ENCODE peak calls at places on chromosomes 12 and 14, in seven cellular contexts. C is WTC11; Z is GM06990; R is H4; V is GM13976; O is activated T-cell treated with anti-CD3 and anti-CD28 coated beads, Interleukin-2, amount 50 U/mL, for 4 hours; F is astrocyte of the spinal cord. B is an unnamed sample.

GRCh38 chr12:52145941-52146821 is 45.6 kb downstream of the KRT80 start:
- DNase-seq in C (no peak), O (no peak), F (no peak), V (no peak), R (no peak), Z (no peak), B (no peak)

GRCh38 chr12:69570545-69571399 is 14.5 kb upstream of the CCT2 start:
- DNase-seq in C (peak), V (peak), R (peak), O (peak), Z (no peak), F (peak), B (no peak)

GRCh38 chr14:105067140-105067968 is 2.1 kb upstream of the GPR132 start:
- DNase-seq in Z (peak), R (no peak), V (no peak), F (no peak), O (peak), C (no peak), B (no peak)

GRCh38 chr14:47278233-47278842 is 397.1 kb downstream of the MDGA2 start:
- DNase-seq in C (peak), R (peak), V (peak), O (no peak), Z (no peak), F (peak), B (no peak)

GRCh38 chr12:14048949-14049545 is 67.6 kb upstream of the GRIN2B start:
- DNase-seq in V (no peak), Z (no peak), R (no peak), O (no peak), F (no peak), C (no peak), B (no peak)

GRCh38 chr12:58425481-58426392 is 484.4 kb downstream of the ATP23 start:
- DNase-seq in V (peak), O (no peak), C (peak), F (peak), Z (peak), R (peak), B (no peak)

GRCh38 chr12:4591180-4591687 is 29.2 kb downstream of the DYRK4 start:
- DNase-seq in V (no peak), Z (no peak), F (no peak), C (no peak), R (no peak), O (no peak), B (no peak)

GRCh38 chr14:104883681-104884361 is 18.8 kb downstream of the CEP170B start:
- DNase-seq in R (no peak), Z (peak), C (no peak), V (no peak), F (no peak), O (no peak), B (no peak)

GRCh38 chr12:59230334-59230733 is 310.0 kb upstream of the LRIG3 start:
- DNase-seq in F (no peak), R (no peak), Z (no peak), C (no peak), V (no peak), O (no peak), B (no peak)

GRCh38 chr14:46048127-46048526 is 603.5 kb downstream of the RPL10L start:
- DNase-seq in C (peak), F (peak), Z (no peak), V (no peak), R (peak), O (no peak), B (no peak)

GRCh38 chr12:46271846-46272245 is 3.0 kb upstream of the SLC38A1 start:
- DNase-seq in V (no peak), C (no peak), R (no peak), Z (no peak), O (no peak), F (no peak), B (no peak)

GRCh38 chr14:81400852-81401251 is 728 bp upstream of the STON2 start:
- DNase-seq in R (peak), Z (no peak), F (peak), V (no peak), O (no peak), C (no peak), B (no peak)

GRCh38 chr12:24743891-24744793 is 204.8 kb downstream of the BCAT1 start:
- DNase-seq in O (no peak), R (no peak), F (no peak), Z (no peak), V (no peak), C (no peak), B (no peak)

GRCh38 chr14:30267141-30267540 is 291.8 kb upstream of the G2E3 start:
- DNase-seq in O (no peak), R (no peak), C (no peak), F (peak), V (no peak), Z (no peak), B (no peak)

GRCh38 chr12:112810235-112810917 is 18.8 kb downstream of the RPH3A start:
- DNase-seq in Z (no peak), F (no peak), V (no peak), R (no peak), O (no peak), C (no peak), B (no peak)

GRCh38 chr12:46261658-46262057 is 7.2 kb downstream of the SLC38A1 start:
- DNase-seq in O (no peak), C (no peak), R (no peak), Z (no peak), F (no peak), V (no peak), B (no peak)

GRCh38 chr12:13964666-13965065 is 16.7 kb downstream of the GRIN2B start:
- DNase-seq in R (no peak), Z (no peak), C (no peak), F (no peak), O (no peak), V (no peak), B (no peak)

GRCh38 chr12:115946867-115947695 is 330.4 kb downstream of the MED13L start:
- DNase-seq in O (no peak), C (no peak), Z (no peak), R (no peak), F (no peak), V (no peak), B (no peak)

GRCh38 chr12:31225656-31226535 is 100.1 kb downstream of the SINHCAF start:
- DNase-seq in F (no peak), O (no peak), C (no peak), V (no peak), R (no peak), Z (no peak), B (no peak)

GRCh38 chr12:24363177-24363754 is 413.8 kb upstream of the SOX5 start:
- DNase-seq in F (no peak), R (no peak), V (no peak), C (no peak), Z (no peak), O (no peak), B (no peak)

GRCh38 chr14:65351493-65352224 is 60.9 kb upstream of the FUT8 start:
- DNase-seq in F (no peak), O (no peak), Z (peak), R (no peak), C (no peak), V (peak), B (no peak)

GRCh38 chr12:119423285-119423684 is 88.8 kb downstream of the CCDC60 start:
- DNase-seq in V (no peak), C (peak), Z (no peak), O (no peak), R (no peak), F (no peak), B (no peak)

GRCh38 chr12:41277019-41277770 is 89.1 kb downstream of the PDZRN4 start:
- DNase-seq in R (peak), F (peak), Z (no peak), V (peak), C (peak), O (no peak), B (no peak)

GRCh38 chr14:81169711-81170103 is 51.1 kb downstream of the GTF2A1 start:
- DNase-seq in C (no peak), Z (no peak), R (no peak), O (no peak), F (no peak), V (peak), B (peak)

GRCh38 chr14:99716091-99716849 is 32.2 kb downstream of the CYP46A1 start:
- DNase-seq in Z (no peak), F (no peak), V (no peak), O (no peak), R (no peak), C (no peak), B (no peak)

B was measured in occipital lobe.